ENCODE peak calls at places on chromosomes 1 and 21, in ten cellular contexts. One of them, this sample, is unnamed.

GRCh38 chr1:176878750-176879536 is 285.6 kb downstream of the ASTN1 start:
- DNase-seq in erythroblast: no peak
- DNase-seq in GM04504: no peak
- DNase-seq in fibroblast of lung: no peak
- DNase-seq in SJSA1: no peak
- DNase-seq in PC-3: no peak
- DNase-seq in EH: no peak
- DNase-seq in HTR-8/SVneo: no peak
- DNase-seq in naive thymus-derived CD4-positive, alpha-beta T cell: no peak
- DNase-seq in NCI-H2029: no peak
- DNase-seq in this sample: no peak

GRCh38 chr1:248821101-248821500 is 4.6 kb downstream of the SH3BP5L start:
- DNase-seq in erythroblast: no peak
- DNase-seq in GM04504: peak; percentile 86
- DNase-seq in fibroblast of lung: peak; percentile 92
- DNase-seq in SJSA1: peak; percentile 88
- DNase-seq in PC-3: peak; percentile 97
- DNase-seq in EH: peak; percentile 97
- DNase-seq in HTR-8/SVneo: peak; percentile 67
- DNase-seq in naive thymus-derived CD4-positive, alpha-beta T cell: no peak
- DNase-seq in NCI-H2029: no peak
- DNase-seq in this sample: peak; percentile 99

GRCh38 chr1:2121071-2121691 is 71.0 kb downstream of the PRKCZ start:
- DNase-seq in erythroblast: no peak
- DNase-seq in GM04504: no peak
- DNase-seq in fibroblast of lung: no peak
- DNase-seq in SJSA1: no peak
- DNase-seq in PC-3: no peak
- DNase-seq in EH: no peak
- DNase-seq in HTR-8/SVneo: no peak
- DNase-seq in naive thymus-derived CD4-positive, alpha-beta T cell: no peak
- DNase-seq in NCI-H2029: no peak
- DNase-seq in this sample: no peak

GRCh38 chr1:112735752-112736151 is 20.6 kb upstream of the PPM1J start:
- DNase-seq in erythroblast: no peak
- DNase-seq in GM04504: peak; percentile 52
- DNase-seq in fibroblast of lung: peak; percentile 92
- DNase-seq in SJSA1: peak; percentile 49
- DNase-seq in PC-3: peak; percentile 95
- DNase-seq in EH: peak; percentile 84
- DNase-seq in HTR-8/SVneo: peak; percentile 48
- DNase-seq in naive thymus-derived CD4-positive, alpha-beta T cell: no peak
- DNase-seq in NCI-H2029: no peak
- DNase-seq in this sample: peak; percentile 97

GRCh38 chr1:234395297-234395696 is 22.0 kb downstream of the COA6 start:
- DNase-seq in erythroblast: no peak
- DNase-seq in GM04504: no peak
- DNase-seq in fibroblast of lung: no peak
- DNase-seq in SJSA1: no peak
- DNase-seq in PC-3: no peak
- DNase-seq in EH: no peak
- DNase-seq in HTR-8/SVneo: no peak
- DNase-seq in naive thymus-derived CD4-positive, alpha-beta T cell: no peak
- DNase-seq in NCI-H2029: no peak
- DNase-seq in this sample: no peak

GRCh38 chr1:4058122-4058521 is 158.1 kb upstream of the C1orf174 start:
- DNase-seq in erythroblast: no peak
- DNase-seq in GM04504: no peak
- DNase-seq in fibroblast of lung: no peak
- DNase-seq in SJSA1: no peak
- DNase-seq in PC-3: no peak
- DNase-seq in EH: no peak
- DNase-seq in HTR-8/SVneo: no peak
- DNase-seq in naive thymus-derived CD4-positive, alpha-beta T cell: no peak
- DNase-seq in NCI-H2029: no peak
- DNase-seq in this sample: no peak

GRCh38 chr1:182622795-182623528 is 18.8 kb upstream of the RGS16 start:
- DNase-seq in erythroblast: no peak
- DNase-seq in GM04504: no peak
- DNase-seq in fibroblast of lung: no peak
- DNase-seq in SJSA1: no peak
- DNase-seq in PC-3: no peak
- DNase-seq in EH: no peak
- DNase-seq in HTR-8/SVneo: no peak
- DNase-seq in naive thymus-derived CD4-positive, alpha-beta T cell: no peak
- DNase-seq in NCI-H2029: no peak
- DNase-seq in this sample: no peak

GRCh38 chr21:33412832-33413519 is 9.8 kb downstream of the IFNGR2 start:
- DNase-seq in erythroblast: no peak
- DNase-seq in GM04504: no peak
- DNase-seq in fibroblast of lung: no peak
- DNase-seq in SJSA1: no peak
- DNase-seq in PC-3: no peak
- DNase-seq in EH: no peak
- DNase-seq in HTR-8/SVneo: no peak
- DNase-seq in naive thymus-derived CD4-positive, alpha-beta T cell: no peak
- DNase-seq in NCI-H2029: peak; percentile 90
- DNase-seq in this sample: peak; percentile 88

GRCh38 chr21:33033094-33033951 is 7.6 kb downstream of the OLIG2 start:
- DNase-seq in erythroblast: no peak
- DNase-seq in GM04504: no peak
- DNase-seq in fibroblast of lung: no peak
- DNase-seq in SJSA1: no peak
- DNase-seq in PC-3: no peak
- DNase-seq in EH: no peak
- DNase-seq in HTR-8/SVneo: no peak
- DNase-seq in naive thymus-derived CD4-positive, alpha-beta T cell: no peak
- DNase-seq in NCI-H2029: no peak
- DNase-seq in this sample: no peak

GRCh38 chr1:218600968-218601367 is 255.8 kb downstream of the TGFB2 start:
- DNase-seq in erythroblast: no peak
- DNase-seq in GM04504: no peak
- DNase-seq in fibroblast of lung: peak; percentile 17
- DNase-seq in SJSA1: no peak
- DNase-seq in PC-3: no peak
- DNase-seq in EH: no peak
- DNase-seq in HTR-8/SVneo: no peak
- DNase-seq in naive thymus-derived CD4-positive, alpha-beta T cell: no peak
- DNase-seq in NCI-H2029: no peak
- DNase-seq in this sample: no peak

GRCh38 chr1:212727386-212728181 is 27.9 kb upstream of the BATF3 start:
- DNase-seq in erythroblast: no peak
- DNase-seq in GM04504: peak; percentile 39
- DNase-seq in fibroblast of lung: peak; percentile 93
- DNase-seq in SJSA1: peak; percentile 46
- DNase-seq in PC-3: no peak
- DNase-seq in EH: peak; percentile 56
- DNase-seq in HTR-8/SVneo: no peak
- DNase-seq in naive thymus-derived CD4-positive, alpha-beta T cell: no peak
- DNase-seq in NCI-H2029: no peak
- DNase-seq in this sample: peak; percentile 71

GRCh38 chr1:231571904-231572303 is 43.4 kb downstream of the TSNAX start:
- DNase-seq in erythroblast: no peak
- DNase-seq in GM04504: no peak
- DNase-seq in fibroblast of lung: no peak
- DNase-seq in SJSA1: no peak
- DNase-seq in PC-3: no peak
- DNase-seq in EH: no peak
- DNase-seq in HTR-8/SVneo: no peak
- DNase-seq in naive thymus-derived CD4-positive, alpha-beta T cell: no peak
- DNase-seq in NCI-H2029: no peak
- DNase-seq in this sample: no peak

GRCh38 chr1:3871451-3871805 is 14.2 kb downstream of the DFFB start:
- DNase-seq in erythroblast: no peak
- DNase-seq in GM04504: no peak
- DNase-seq in fibroblast of lung: no peak
- DNase-seq in SJSA1: no peak
- DNase-seq in PC-3: no peak
- DNase-seq in EH: no peak
- DNase-seq in HTR-8/SVneo: no peak
- DNase-seq in naive thymus-derived CD4-positive, alpha-beta T cell: no peak
- DNase-seq in NCI-H2029: no peak
- DNase-seq in this sample: no peak

GRCh38 chr1:176102700-176103244 is 104.3 kb downstream of the COP1 start:
- DNase-seq in erythroblast: no peak
- DNase-seq in GM04504: no peak
- DNase-seq in fibroblast of lung: peak; percentile 35
- DNase-seq in SJSA1: no peak
- DNase-seq in PC-3: no peak
- DNase-seq in EH: peak; percentile 20
- DNase-seq in HTR-8/SVneo: no peak
- DNase-seq in naive thymus-derived CD4-positive, alpha-beta T cell: no peak
- DNase-seq in NCI-H2029: no peak
- DNase-seq in this sample: peak; percentile 11

GRCh38 chr21:45543710-45544448 is 1.6 kb upstream of the SLC19A1 start:
- DNase-seq in erythroblast: no peak
- DNase-seq in GM04504: no peak
- DNase-seq in fibroblast of lung: no peak
- DNase-seq in SJSA1: no peak
- DNase-seq in PC-3: no peak
- DNase-seq in EH: no peak
- DNase-seq in HTR-8/SVneo: no peak
- DNase-seq in naive thymus-derived CD4-positive, alpha-beta T cell: no peak
- DNase-seq in NCI-H2029: no peak
- DNase-seq in this sample: no peak

GRCh38 chr1:116911166-116911553 is 1.4 kb downstream of the PTGFRN start:
- DNase-seq in erythroblast: no peak
- DNase-seq in GM04504: no peak
- DNase-seq in fibroblast of lung: no peak
- DNase-seq in SJSA1: no peak
- DNase-seq in PC-3: no peak
- DNase-seq in EH: no peak
- DNase-seq in HTR-8/SVneo: no peak
- DNase-seq in naive thymus-derived CD4-positive, alpha-beta T cell: no peak
- DNase-seq in NCI-H2029: no peak
- DNase-seq in this sample: no peak

GRCh38 chr1:1241588-1242229 is 4.8 kb downstream of the C1QTNF12 start:
- DNase-seq in erythroblast: no peak
- DNase-seq in GM04504: no peak
- DNase-seq in fibroblast of lung: no peak
- DNase-seq in SJSA1: no peak
- DNase-seq in PC-3: no peak
- DNase-seq in EH: no peak
- DNase-seq in HTR-8/SVneo: no peak
- DNase-seq in naive thymus-derived CD4-positive, alpha-beta T cell: no peak
- DNase-seq in NCI-H2029: no peak
- DNase-seq in this sample: no peak

GRCh38 chr1:184052750-184053149 is 1.2 kb downstream of the TSEN15 start:
- DNase-seq in erythroblast: no peak
- DNase-seq in GM04504: no peak
- DNase-seq in fibroblast of lung: no peak
- DNase-seq in SJSA1: no peak
- DNase-seq in PC-3: no peak
- DNase-seq in EH: no peak
- DNase-seq in HTR-8/SVneo: no peak
- DNase-seq in naive thymus-derived CD4-positive, alpha-beta T cell: no peak
- DNase-seq in NCI-H2029: no peak
- DNase-seq in this sample: no peak